ENCODE peak calls at places on chromosomes 4 and X, in four cellular contexts. Y is ovary, A is MM.1S, R is astrocyte of the spinal cord. I is an unnamed sample.

GRCh38 chr4:81405900-81406401 is 65.8 kb downstream of the RASGEF1B start:
- DNase-seq in Y (peak; percentile 41), R (peak; percentile 80), A (peak; percentile 77), I (no peak)

GRCh38 chr4:178063568-178063967 is 621.3 kb upstream of the AGA start:
- DNase-seq in A (no peak), Y (no peak), R (no peak), I (no peak)

GRCh38 chr4:133969202-133969873 is 232.3 kb downstream of the PABPC4L start:
- DNase-seq in A (peak; percentile 25), R (peak; percentile 68), Y (no peak), I (no peak)

GRCh38 chr4:149144060-149144459 is 671.6 kb downstream of the IQCM start:
- DNase-seq in Y (no peak), A (no peak), R (no peak), I (no peak)

GRCh38 chrX:100995469-100995868 is 26.0 kb downstream of the ARL13A start:
- DNase-seq in Y (no peak), R (peak; percentile 80), A (no peak), I (no peak)

GRCh38 chr4:7201351-7202305 is 9.3 kb downstream of the SORCS2 start:
- DNase-seq in R (no peak), Y (no peak), A (no peak), I (no peak)

GRCh38 chr4:91243132-91243531 is 1060.6 kb upstream of the GRID2 start:
- DNase-seq in R (peak; percentile 36), A (no peak), Y (no peak), I (no peak)

GRCh38 chrX:110180928-110181310 is 137.0 kb downstream of the AMMECR1 start:
- DNase-seq in A (no peak), R (peak; percentile 67), Y (no peak), I (no peak)

GRCh38 chr4:36610628-36611027 is 329.2 kb downstream of the DTHD1 start:
- DNase-seq in R (no peak), Y (no peak), A (no peak), I (no peak)

GRCh38 chr4:151204925-151205524 is 71.9 kb upstream of the PRSS48 start:
- DNase-seq in R (no peak), A (no peak), Y (no peak), I (no peak)

GRCh38 chr4:16029886-16030285 is 53.9 kb downstream of the PROM1 start:
- DNase-seq in Y (no peak), A (no peak), R (no peak), I (no peak)

GRCh38 chrX:123222920-123223319 is 38.8 kb downstream of the GRIA3 start:
- DNase-seq in Y (peak; percentile 35), R (no peak), A (no peak), I (no peak)

GRCh38 chrX:24241822-24242648 is 71.8 kb downstream of the SUPT20HL2 start:
- DNase-seq in Y (no peak), A (peak; percentile 30), R (peak; percentile 48), I (no peak)

GRCh38 chr4:68895561-68896198 is 55.9 kb downstream of the UGT2A3 start:
- DNase-seq in R (no peak), Y (no peak), A (no peak), I (no peak)

GRCh38 chr4:2354127-2354526 is 64.3 kb downstream of the ZFYVE28 start:
- DNase-seq in A (no peak), Y (peak; percentile 11), R (no peak), I (no peak)

GRCh38 chr4:151443777-151444176 is 34.8 kb downstream of the FHIP1A start:
- DNase-seq in Y (no peak), A (no peak), R (no peak), I (no peak)

GRCh38 chrX:78321809-78322208 is 5.6 kb downstream of the CYSLTR1 start:
- DNase-seq in Y (peak; percentile 13), A (peak; percentile 78), R (no peak), I (no peak)

GRCh38 chrX:110316351-110317078 is 1.4 kb downstream of the AMMECR1 start:
- DNase-seq in R (peak; percentile 22), Y (no peak), A (peak; percentile 8), I (no peak)

GRCh38 chr4:109655396-109655795 is 47.8 kb downstream of the CASP6 start:
- DNase-seq in R (no peak), Y (no peak), A (no peak), I (no peak)

GRCh38 chrX:125544856-125545255 is 225.2 kb downstream of the TEX13C start:
- DNase-seq in A (no peak), Y (no peak), R (no peak), I (no peak)

GRCh38 chrX:110853610-110854009 is 58.0 kb upstream of the CHRDL1 start:
- DNase-seq in R (peak; percentile 14), A (peak; percentile 23), Y (no peak), I (no peak)

GRCh38 chrX:102712967-102713677 is 874 bp downstream of the GPRASP2 start:
- DNase-seq in A (no peak), Y (peak; percentile 82), R (peak; percentile 50), I (peak; percentile 52)

GRCh38 chrX:100408643-100409315 is 1.3 kb downstream of the PCDH19 start:
- DNase-seq in R (no peak), Y (no peak), A (no peak), I (no peak)

GRCh38 chr4:151688003-151688784 is 72.6 kb downstream of the GATB start:
- DNase-seq in A (no peak), Y (no peak), R (no peak), I (no peak)

GRCh38 chr4:162241857-162242256 is 78.1 kb upstream of the FSTL5 start:
- DNase-seq in A (no peak), Y (no peak), R (no peak), I (no peak)

GRCh38 chr4:5160668-5161067 is 109.4 kb downstream of the STK32B start:
- DNase-seq in Y (no peak), A (no peak), R (no peak), I (no peak)

GRCh38 chrX:138082881-138083280 is 517.0 kb downstream of the ZIC3 start:
- DNase-seq in Y (no peak), A (no peak), R (peak; percentile 15), I (no peak)

GRCh38 chr4:112942077-112942476 is 107.4 kb upstream of the ANK2 start:
- DNase-seq in R (no peak), A (no peak), Y (no peak), I (no peak)

GRCh38 chr4:77418333-77418732 is 187.3 kb upstream of the CXCL13 start:
- DNase-seq in Y (no peak), R (no peak), A (no peak), I (no peak)
- TF ChIP-seq CTCF in Y (no peak), R (peak; percentile 17), A (peak; percentile 23), I (peak; percentile 73)

DNA sequence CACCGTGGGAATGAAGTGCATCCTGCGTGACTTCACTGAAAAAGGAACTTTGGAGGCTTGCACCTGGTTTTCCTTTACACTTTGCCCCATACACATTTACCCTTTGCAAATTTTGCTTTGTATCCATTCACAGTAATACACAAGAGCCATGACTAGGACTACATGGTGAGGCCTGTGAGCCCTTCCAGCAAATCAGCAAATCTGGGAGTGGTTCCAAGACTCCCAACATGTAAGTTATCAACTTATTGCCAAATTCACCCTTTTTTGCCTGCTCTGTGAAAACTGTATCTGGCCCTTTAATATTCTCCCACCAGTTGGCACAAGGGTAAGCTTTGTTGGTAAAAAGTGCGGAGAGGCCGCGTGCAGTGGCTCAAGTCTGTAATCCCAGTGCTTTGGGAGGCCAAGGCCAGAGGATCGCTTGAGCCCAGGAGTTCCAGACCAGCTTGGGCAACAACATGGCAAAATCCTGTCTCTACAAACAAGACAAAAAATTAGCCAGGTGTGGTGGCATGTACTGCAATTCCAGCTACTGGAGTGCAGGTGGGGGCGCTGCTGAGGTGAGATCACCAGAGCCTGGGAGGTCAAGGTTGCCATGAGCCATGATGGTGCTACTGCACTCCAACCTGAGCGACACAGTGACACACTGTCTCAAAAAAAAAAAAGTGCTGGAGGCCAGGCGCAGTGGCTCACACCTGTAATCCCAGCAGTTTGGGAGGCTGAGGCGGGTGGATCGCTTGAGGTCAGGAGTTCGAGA is 5.0 kb downstream of the PRMT9 start:
- DNase-seq in R (no peak), Y (no peak), A (peak; percentile 31), I (no peak)
- TF ChIP-seq CTCF in R (no peak), Y (no peak), A (peak; percentile 29), I (no peak)

DNA sequence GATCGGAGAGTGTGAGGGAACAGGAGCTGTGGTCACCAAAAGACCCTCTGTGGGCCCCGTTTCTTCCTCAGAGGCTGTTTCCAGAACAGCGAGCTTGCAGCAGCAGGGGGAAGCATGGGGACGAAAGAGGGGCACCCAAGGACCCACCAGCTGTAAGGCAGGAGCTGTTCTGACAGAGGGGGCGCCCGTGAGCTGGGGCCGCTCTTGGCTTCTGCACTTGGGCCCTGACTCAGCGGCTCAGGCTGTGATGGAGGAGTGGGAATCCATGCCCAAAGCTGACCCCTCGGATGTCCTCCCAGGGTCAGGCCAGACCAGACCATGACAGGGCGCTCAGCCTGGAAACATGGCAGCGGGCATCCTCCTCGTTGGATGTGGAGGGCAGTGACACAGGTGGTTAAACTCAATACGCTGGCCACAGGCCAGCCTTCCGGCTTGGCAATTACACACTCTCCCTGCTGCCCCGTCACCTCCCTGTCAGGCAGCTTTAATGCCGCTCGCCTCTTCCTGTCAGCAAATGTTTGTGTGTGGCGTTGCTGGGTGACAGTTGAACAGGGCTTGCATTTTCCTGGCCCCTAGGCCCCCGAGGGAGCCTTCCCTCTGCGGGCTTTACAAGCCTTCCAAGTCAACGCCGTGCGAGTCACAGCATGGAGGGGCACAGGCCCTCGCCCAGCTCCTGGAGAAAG is 620.2 kb downstream of the BCOR start:
- DNase-seq in Y (peak; percentile 30), A (no peak), R (peak; percentile 5), I (peak; percentile 50)
- TF ChIP-seq CTCF in Y (no peak), A (no peak), R (no peak), I (no peak)

GRCh38 chr4:75514131-75514948 is at the start of the genes RCHY1 and THAP6:
- DNase-seq in A (peak; percentile 97), R (peak; percentile 95), Y (peak; percentile 92), I (peak; percentile 92)
- TF ChIP-seq CTCF in A (peak; percentile 7), R (no peak), Y (peak; percentile 21), I (no peak)

DNA sequence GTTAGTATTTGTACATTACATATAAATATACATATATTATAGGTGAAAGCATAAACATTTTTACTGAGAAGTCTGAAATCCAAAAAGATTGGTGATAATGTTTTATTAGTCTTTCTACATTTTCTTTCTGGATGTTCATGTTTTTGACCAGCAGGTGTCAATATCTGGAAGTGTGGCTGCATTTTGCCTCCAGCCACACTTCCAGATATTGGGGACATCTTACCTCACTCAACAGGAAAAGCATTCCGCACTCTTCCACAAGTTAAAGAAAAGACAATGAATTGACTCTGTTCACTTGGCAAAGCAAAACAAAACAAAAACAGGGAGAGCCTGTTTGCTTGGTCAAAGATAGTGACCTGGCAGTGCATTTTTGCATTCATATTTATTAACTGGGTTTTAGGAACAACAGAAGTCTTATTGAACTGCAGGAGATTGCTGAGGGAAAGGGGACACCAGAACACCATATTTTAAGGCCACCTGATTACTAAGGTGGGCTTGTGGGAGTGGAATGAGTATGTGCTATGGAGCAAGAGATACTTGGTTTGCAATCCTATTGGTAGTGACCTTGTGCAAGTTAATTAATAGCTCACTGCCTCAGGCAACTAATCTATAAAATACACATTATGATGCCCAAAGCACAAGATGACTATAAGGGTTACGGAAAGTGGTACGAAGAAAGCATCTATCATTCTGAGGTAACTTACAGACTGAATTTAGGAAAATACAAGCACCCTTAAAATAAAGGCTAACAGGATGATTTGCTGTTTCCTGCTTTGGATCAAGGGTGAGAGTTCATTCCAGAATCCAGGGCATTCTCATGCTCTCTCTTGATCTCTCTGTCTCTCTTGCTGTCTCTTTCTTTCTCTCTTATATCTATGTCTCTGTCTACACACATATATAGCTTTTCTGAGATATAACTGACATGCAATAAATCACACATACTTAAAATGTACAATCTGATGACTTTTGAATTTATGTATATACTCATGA is 389.9 kb upstream of the EMCN start:
- DNase-seq in A (no peak), Y (no peak), R (peak; percentile 21), I (no peak)
- TF ChIP-seq CTCF in A (peak; percentile 43), Y (no peak), R (peak; percentile 32), I (peak; percentile 32)

GRCh38 chr4:140309124-140309870 is 64.1 kb upstream of the SCOC start:
- DNase-seq in R (peak; percentile 33), A (peak; percentile 12), Y (no peak), I (no peak)
- TF ChIP-seq CTCF in R (peak; percentile 5), A (peak; percentile 24), Y (no peak), I (no peak)